ENCODE peak calls at places on chromosomes 3 and 15, in four cellular contexts. I is HFFc6, Y is psoas muscle, C is foreskin keratinocyte. X is an unnamed sample.

GRCh38 chr15:70306582-70306981 is 208.9 kb upstream of the TLE3 start:
- DNase-seq in I (no peak), Y (no peak), C (no peak), X (no peak)

GRCh38 chr15:39028069-39028468 is 463.5 kb upstream of the RASGRP1 start:
- DNase-seq in I (peak), Y (peak), C (peak), X (no peak)

GRCh38 chr3:159929181-159929893 is 59.3 kb upstream of the IL12A start:
- DNase-seq in I (peak), Y (peak), C (peak), X (no peak)

GRCh38 chr15:75508741-75509532 is 57.4 kb upstream of the SIN3A start:
- DNase-seq in I (peak), Y (no peak), C (no peak), X (no peak)

GRCh38 chr3:129992781-129993180 is 18.3 kb downstream of the TRH start:
- DNase-seq in I (no peak), Y (no peak), C (no peak), X (no peak)

GRCh38 chr15:40844543-40844981 is 714 bp downstream of the SPINT1 start:
- DNase-seq in I (no peak), Y (peak), C (peak), X (peak)

GRCh38 chr3:155019576-155019975 is 60.5 kb upstream of the MME start:
- DNase-seq in I (peak), Y (no peak), C (peak), X (no peak)

GRCh38 chr15:58286541-58286940 is 145.2 kb upstream of the LIPC start:
- DNase-seq in I (no peak), Y (no peak), C (peak), X (no peak)

GRCh38 chr3:37652851-37653250 is 208.8 kb upstream of the CTDSPL start:
- DNase-seq in I (no peak), Y (no peak), C (peak), X (no peak)

GRCh38 chr3:122754867-122755835 is 38.5 kb downstream of the HSPBAP1 start:
- DNase-seq in I (peak), Y (no peak), C (peak), X (no peak)

GRCh38 chr15:47965297-47965696 is 155.5 kb upstream of the SLC24A5 start:
- DNase-seq in I (no peak), Y (no peak), C (no peak), X (no peak)

GRCh38 chr3:60192297-60193114 is 1058.7 kb downstream of the FHIT start:
- DNase-seq in I (no peak), Y (no peak), C (no peak), X (no peak)

GRCh38 chr15:56832125-56832524 is 86.3 kb upstream of the TCF12 start:
- DNase-seq in I (no peak), Y (peak), C (no peak), X (no peak)

GRCh38 chr3:101182734-101183133 is 137.6 kb downstream of the IMPG2 start:
- DNase-seq in I (peak), Y (no peak), C (peak), X (no peak)

GRCh38 chr3:177928156-177928555 is 608.1 kb upstream of the KCNMB2 start:
- DNase-seq in I (no peak), Y (no peak), C (peak), X (no peak)

GRCh38 chr3:39378092-39378491 is 5.1 kb upstream of the SLC25A38 start:
- DNase-seq in I (peak), Y (no peak), C (peak), X (no peak)

GRCh38 chr3:76107935-76108570 is 322.7 kb upstream of the ZNF717 start:
- DNase-seq in I (peak), Y (no peak), C (peak), X (no peak)

GRCh38 chr15:65981837-65982696 is 112.8 kb downstream of the RAB11A start:
- DNase-seq in I (no peak), Y (no peak), C (no peak), X (peak)

GRCh38 chr3:97979610-97980009 is 7.4 kb upstream of the RIOX2 start:
- DNase-seq in I (no peak), Y (no peak), C (no peak), X (no peak)

GRCh38 chr3:148940983-148941382 is 50.4 kb upstream of the GYG1 start:
- DNase-seq in I (no peak), Y (no peak), C (no peak), X (no peak)

GRCh38 chr3:51075221-51075775 is 309.8 kb upstream of the MANF start:
- DNase-seq in I (no peak), Y (no peak), C (no peak), X (no peak)

GRCh38 chr3:20668411-20668810 is 482.4 kb upstream of the SGO1 start:
- DNase-seq in I (no peak), Y (no peak), C (no peak), X (no peak)

GRCh38 chr15:71776304-71776703 is 34.0 kb upstream of the NR2E3 start:
- DNase-seq in I (no peak), Y (no peak), C (no peak), X (no peak)

GRCh38 chr3:160010578-160010977 is 21.9 kb downstream of the IL12A start:
- DNase-seq in I (no peak), Y (no peak), C (no peak), X (no peak)

GRCh38 chr15:51128701-51129100 is 34.0 kb upstream of the TNFAIP8L3 start:
- DNase-seq in I (no peak), Y (no peak), C (no peak), X (no peak)

GRCh38 chr15:45719490-45719889 is 84.7 kb downstream of the SQOR start:
- DNase-seq in I (no peak), Y (no peak), C (no peak), X (no peak)

DNA sequence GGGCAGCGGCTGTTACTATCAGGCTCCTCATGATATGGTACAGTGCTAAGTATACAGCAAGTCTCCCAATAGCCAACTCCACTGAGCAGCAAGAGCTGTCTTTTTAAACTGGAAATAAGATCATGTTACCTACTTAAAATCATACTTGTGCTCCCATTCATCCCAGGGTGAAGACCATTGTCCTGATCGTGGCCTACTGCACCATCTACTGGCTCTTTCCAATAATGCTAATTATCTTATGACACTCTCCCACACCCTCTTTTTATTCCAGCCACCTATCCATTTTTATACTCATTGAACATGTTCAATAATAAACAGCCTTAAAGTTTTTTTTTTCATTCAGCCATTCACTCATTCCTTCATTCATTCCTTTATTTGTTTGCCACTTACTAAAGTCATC is 117.7 kb downstream of the GBE1 start:
- DNase-seq in I (peak), Y (no peak), C (peak), X (no peak)
- TF ChIP-seq CTCF in I (peak), Y (peak), C (peak), X (no peak)

GRCh38 chr3:128111147-128111546 is 12.5 kb downstream of the RUVBL1 start:
- DNase-seq in I (no peak), Y (no peak), C (no peak), X (no peak)

GRCh38 chr3:128107809-128108208 is 15.8 kb downstream of the RUVBL1 start:
- DNase-seq in I (no peak), Y (no peak), C (no peak), X (no peak)

GRCh38 chr3:128113817-128114794 is 9.5 kb downstream of the RUVBL1 start:
- DNase-seq in I (no peak), Y (no peak), C (no peak), X (no peak)

GRCh38 chr3:128112406-128112968 is 11.1 kb downstream of the RUVBL1 start:
- DNase-seq in I (peak), Y (no peak), C (peak), X (no peak)
- TF ChIP-seq CTCF in I (peak), Y (no peak), C (no peak), X (no peak)

DNA sequence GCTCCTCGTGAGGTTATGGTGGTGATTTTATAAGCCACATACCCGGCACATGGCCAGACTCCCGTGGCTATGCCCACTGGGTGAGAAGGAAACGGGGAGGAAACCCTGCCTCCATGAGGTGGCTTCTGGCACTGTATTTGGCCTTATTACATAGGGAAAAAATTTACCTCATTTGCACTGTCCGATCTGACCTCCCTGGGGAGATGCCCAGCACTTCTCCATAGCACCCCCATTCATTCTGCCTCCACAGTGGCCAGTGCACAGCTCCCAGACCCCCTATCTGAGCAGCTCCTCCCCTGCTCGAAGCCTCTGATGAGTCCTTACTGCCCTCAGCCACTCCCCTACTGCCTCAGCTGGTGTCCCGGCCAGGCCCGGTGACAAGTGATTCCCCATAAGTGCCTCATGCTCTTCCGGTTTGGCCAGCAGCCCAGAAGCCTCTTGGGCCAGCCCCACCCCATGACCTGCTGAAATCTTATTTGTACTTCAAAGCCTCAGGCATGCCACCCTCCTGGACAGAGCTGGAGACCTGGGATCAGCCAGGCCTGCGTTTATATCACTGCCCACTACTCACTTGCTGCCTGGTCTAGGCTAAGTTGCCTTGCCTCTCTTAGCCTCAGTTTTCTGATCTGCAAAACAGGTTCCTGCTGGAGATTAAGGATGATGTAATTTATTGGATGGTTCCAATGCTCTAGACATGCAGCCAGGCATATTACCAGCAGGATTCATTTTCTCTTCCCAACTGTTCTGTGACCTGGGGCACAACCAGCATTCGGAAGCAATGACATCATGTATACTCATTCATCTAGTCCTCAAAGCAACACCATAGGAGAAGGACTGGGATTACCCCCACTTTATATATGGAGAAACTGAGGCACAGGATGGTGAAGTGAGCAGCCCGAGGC is 30.6 kb upstream of the SLC6A6 start:
- DNase-seq in I (peak), Y (peak), C (peak), X (peak)
- TF ChIP-seq CTCF in I (peak), Y (no peak), C (peak), X (no peak)

GRCh38 chr3:27078246-27078913 is 290.8 kb downstream of the NEK10 start:
- DNase-seq in I (no peak), Y (no peak), C (no peak), X (no peak)

GRCh38 chr3:27072943-27073725 is 296.0 kb downstream of the NEK10 start:
- DNase-seq in I (no peak), Y (no peak), C (no peak), X (no peak)

GRCh38 chr3:27079427-27080105 is 289.6 kb downstream of the NEK10 start:
- DNase-seq in I (no peak), Y (no peak), C (no peak), X (no peak)

GRCh38 chr3:27076815-27077630 is 292.2 kb downstream of the NEK10 start:
- DNase-seq in I (no peak), Y (no peak), C (no peak), X (no peak)

DNA sequence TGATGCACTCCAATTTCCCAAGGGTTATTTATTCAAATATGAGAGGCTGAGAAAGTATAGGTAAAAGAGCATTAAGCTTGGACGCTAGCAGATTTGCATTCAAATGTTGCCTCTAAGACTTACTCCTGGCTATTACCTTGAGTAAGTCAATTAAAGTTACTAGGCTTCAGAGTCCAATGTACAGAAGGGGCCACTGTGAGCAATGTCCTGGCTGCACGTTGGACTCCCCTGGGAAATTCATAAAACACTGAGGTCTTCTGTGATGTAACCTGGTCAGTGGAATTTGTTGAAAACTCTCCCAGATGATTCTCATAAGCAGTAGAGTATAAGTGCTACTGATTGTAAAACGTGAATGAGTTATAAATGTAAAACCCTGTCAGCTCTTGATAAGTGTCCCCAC is 295.3 kb downstream of the NEK10 start:
- DNase-seq in I (no peak), Y (no peak), C (no peak), X (no peak)
- TF ChIP-seq CTCF in I (no peak), Y (no peak), C (no peak), X (no peak)

GRCh38 chr3:21835266-21835665 is 84.3 kb upstream of the ZNF385D start:
- DNase-seq in I (no peak), Y (no peak), C (peak), X (no peak)

GRCh38 chr3:21839181-21839580 is 88.2 kb upstream of the ZNF385D start:
- DNase-seq in I (no peak), Y (no peak), C (no peak), X (no peak)

DNA sequence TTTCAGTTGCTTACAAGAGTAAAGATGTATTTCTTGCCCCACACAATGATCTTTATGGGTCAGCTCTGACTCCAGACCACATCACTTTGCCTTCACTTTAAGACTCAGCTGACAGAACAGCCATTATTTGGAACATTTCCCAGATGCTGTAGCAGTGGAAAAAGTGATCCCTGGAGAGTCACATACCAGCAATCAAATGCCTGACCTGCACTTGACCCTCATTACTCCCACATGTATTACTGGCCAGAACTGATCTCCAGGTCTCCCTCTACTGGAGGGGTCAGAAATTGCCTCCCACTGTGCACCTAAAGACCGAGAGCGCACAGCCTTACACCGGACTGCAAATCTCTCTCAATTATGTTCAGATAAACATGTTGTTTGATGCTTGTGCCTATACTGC is 88.6 kb upstream of the ZNF385D start:
- DNase-seq in I (peak), Y (no peak), C (peak), X (no peak)
- TF ChIP-seq CTCF in I (peak), Y (peak), C (peak), X (no peak)

DNA sequence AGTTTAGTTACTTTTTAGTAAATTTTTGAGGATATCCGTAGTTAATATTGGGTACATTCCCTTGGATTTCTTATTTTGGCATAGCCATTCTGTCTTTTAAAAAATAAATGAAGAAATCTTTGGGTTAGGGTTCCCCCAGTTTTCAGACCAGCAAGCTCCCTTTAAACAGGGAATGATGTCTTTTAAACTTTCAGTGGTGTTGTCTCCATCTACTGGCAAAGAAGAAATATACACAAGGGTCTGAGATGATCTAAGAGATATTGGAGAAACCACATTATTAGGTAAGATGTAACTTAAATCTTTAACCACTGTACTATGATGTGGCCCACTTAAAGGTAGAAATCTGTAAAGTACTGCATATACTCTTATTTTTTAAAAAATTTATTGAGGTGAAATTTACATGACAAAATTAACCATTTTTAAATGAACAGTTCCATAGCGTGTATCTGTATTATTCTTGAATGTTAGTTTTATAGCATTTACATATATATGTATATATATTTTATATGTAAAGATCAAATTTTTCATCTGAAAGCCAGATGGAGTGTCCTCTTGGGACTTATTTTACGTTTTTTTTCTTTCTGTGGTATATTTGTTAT is 35.1 kb upstream of the EIF3J start:
- DNase-seq in I (peak), Y (no peak), C (peak), X (no peak)
- TF ChIP-seq CTCF in I (peak), Y (peak), C (peak), X (no peak)

GRCh38 chr15:23049984-23050628 is 10.7 kb upstream of the TUBGCP5 start:
- DNase-seq in I (no peak), Y (no peak), C (no peak), X (no peak)
- TF ChIP-seq CTCF in I (no peak), Y (no peak), C (no peak), X (no peak)

X was measured in mucosa of descending colon.